ENCODE peak calls at places on chromosome 6, in six cellular contexts. One of them, this sample, is unnamed.

GRCh38 chr6:157690441-157691210 is 132.4 kb upstream of the SNX9 start:
- DNase-seq in keratinocyte: no peak
- DNase-seq in CD8-positive, alpha-beta T cell: no peak
- DNase-seq in tibial nerve: no peak
- DNase-seq in mammary epithelial cell: no peak
- DNase-seq in left ventricle myocardium inferior: no peak
- DNase-seq in this sample: no peak

GRCh38 chr6:156390621-156391378 is 386.4 kb upstream of the ARID1B start:
- DNase-seq in keratinocyte: no peak
- DNase-seq in mammary epithelial cell: no peak
- DNase-seq in CD8-positive, alpha-beta T cell: no peak
- DNase-seq in tibial nerve: no peak
- DNase-seq in left ventricle myocardium inferior: no peak
- DNase-seq in this sample: no peak

GRCh38 chr6:111791415-111791814 is 81.8 kb downstream of the FYN start:
- DNase-seq in keratinocyte: no peak
- DNase-seq in left ventricle myocardium inferior: no peak
- DNase-seq in tibial nerve: no peak
- DNase-seq in mammary epithelial cell: no peak
- DNase-seq in CD8-positive, alpha-beta T cell: no peak
- DNase-seq in this sample: no peak

GRCh38 chr6:153216789-153217188 is 85.7 kb upstream of the RGS17 start:
- DNase-seq in left ventricle myocardium inferior: no peak
- DNase-seq in tibial nerve: no peak
- DNase-seq in CD8-positive, alpha-beta T cell: no peak
- DNase-seq in keratinocyte: no peak
- DNase-seq in mammary epithelial cell: no peak
- DNase-seq in this sample: no peak

GRCh38 chr6:158536084-158536890 is 23.6 kb upstream of the TMEM181 start:
- DNase-seq in CD8-positive, alpha-beta T cell: peak
- DNase-seq in tibial nerve: peak
- DNase-seq in keratinocyte: no peak
- DNase-seq in mammary epithelial cell: peak
- DNase-seq in left ventricle myocardium inferior: peak
- DNase-seq in this sample: peak

GRCh38 chr6:115882174-115882573 is 178.5 kb downstream of the FRK start:
- DNase-seq in mammary epithelial cell: peak
- DNase-seq in tibial nerve: no peak
- DNase-seq in left ventricle myocardium inferior: no peak
- DNase-seq in CD8-positive, alpha-beta T cell: no peak
- DNase-seq in keratinocyte: peak
- DNase-seq in this sample: no peak

GRCh38 chr6:130482645-130483390 is 117.0 kb downstream of the TMEM200A start:
- DNase-seq in CD8-positive, alpha-beta T cell: no peak
- DNase-seq in tibial nerve: no peak
- DNase-seq in mammary epithelial cell: peak
- DNase-seq in left ventricle myocardium inferior: no peak
- DNase-seq in keratinocyte: peak
- DNase-seq in this sample: no peak

GRCh38 chr6:142728367-142728766 is 216.6 kb downstream of the HIVEP2 start:
- DNase-seq in CD8-positive, alpha-beta T cell: no peak
- DNase-seq in tibial nerve: no peak
- DNase-seq in keratinocyte: no peak
- DNase-seq in left ventricle myocardium inferior: no peak
- DNase-seq in mammary epithelial cell: peak
- DNase-seq in this sample: no peak

GRCh38 chr6:145929037-145929633 is 35.0 kb downstream of the SHPRH start:
- DNase-seq in left ventricle myocardium inferior: no peak
- DNase-seq in keratinocyte: no peak
- DNase-seq in mammary epithelial cell: peak
- DNase-seq in CD8-positive, alpha-beta T cell: no peak
- DNase-seq in tibial nerve: no peak
- DNase-seq in this sample: no peak

GRCh38 chr6:111874030-111874425 is 776 bp upstream of the FYN start:
- DNase-seq in tibial nerve: no peak
- DNase-seq in CD8-positive, alpha-beta T cell: peak
- DNase-seq in mammary epithelial cell: no peak
- DNase-seq in left ventricle myocardium inferior: no peak
- DNase-seq in keratinocyte: no peak
- DNase-seq in this sample: peak

GRCh38 chr6:168916576-168917207 is 337.0 kb downstream of the THBS2 start:
- DNase-seq in mammary epithelial cell: no peak
- DNase-seq in tibial nerve: no peak
- DNase-seq in left ventricle myocardium inferior: peak
- DNase-seq in CD8-positive, alpha-beta T cell: no peak
- DNase-seq in keratinocyte: no peak
- DNase-seq in this sample: no peak

GRCh38 chr6:118335325-118335724 is 212.8 kb upstream of the PLN start:
- DNase-seq in left ventricle myocardium inferior: no peak
- DNase-seq in tibial nerve: no peak
- DNase-seq in CD8-positive, alpha-beta T cell: no peak
- DNase-seq in mammary epithelial cell: no peak
- DNase-seq in keratinocyte: no peak
- DNase-seq in this sample: no peak

GRCh38 chr6:17584241-17584803 is 15.8 kb upstream of the FAM8A1 start:
- DNase-seq in mammary epithelial cell: peak
- DNase-seq in keratinocyte: no peak
- DNase-seq in CD8-positive, alpha-beta T cell: no peak
- DNase-seq in left ventricle myocardium inferior: no peak
- DNase-seq in tibial nerve: no peak
- DNase-seq in this sample: no peak

GRCh38 chr6:16639689-16640480 is 121.4 kb downstream of the ATXN1 start:
- DNase-seq in keratinocyte: no peak
- DNase-seq in tibial nerve: no peak
- DNase-seq in left ventricle myocardium inferior: no peak
- DNase-seq in CD8-positive, alpha-beta T cell: no peak
- DNase-seq in mammary epithelial cell: peak
- DNase-seq in this sample: no peak

GRCh38 chr6:3516094-3516493 is 59.2 kb upstream of the SLC22A23 start:
- DNase-seq in mammary epithelial cell: peak
- DNase-seq in tibial nerve: no peak
- DNase-seq in CD8-positive, alpha-beta T cell: no peak
- DNase-seq in keratinocyte: no peak
- DNase-seq in left ventricle myocardium inferior: no peak
- DNase-seq in this sample: no peak

GRCh38 chr6:32943864-32944263 is 3.0 kb upstream of the HLA-DMB start:
- DNase-seq in CD8-positive, alpha-beta T cell: no peak
- DNase-seq in mammary epithelial cell: no peak
- DNase-seq in tibial nerve: no peak
- DNase-seq in left ventricle myocardium inferior: no peak
- DNase-seq in keratinocyte: no peak
- DNase-seq in this sample: no peak

GRCh38 chr6:167764215-167764614 is 62.5 kb upstream of the AFDN start:
- DNase-seq in CD8-positive, alpha-beta T cell: no peak
- DNase-seq in keratinocyte: no peak
- DNase-seq in tibial nerve: no peak
- DNase-seq in mammary epithelial cell: no peak
- DNase-seq in left ventricle myocardium inferior: no peak
- DNase-seq in this sample: no peak

GRCh38 chr6:167760979-167761793 is 65.5 kb upstream of the AFDN start:
- DNase-seq in keratinocyte: no peak
- DNase-seq in left ventricle myocardium inferior: peak
- DNase-seq in mammary epithelial cell: no peak
- DNase-seq in CD8-positive, alpha-beta T cell: no peak
- DNase-seq in tibial nerve: peak
- DNase-seq in this sample: no peak

GRCh38 chr6:167761794-167762258 is 64.9 kb upstream of the AFDN start:
- DNase-seq in keratinocyte: no peak
- DNase-seq in mammary epithelial cell: no peak
- DNase-seq in tibial nerve: no peak
- DNase-seq in left ventricle myocardium inferior: no peak
- DNase-seq in CD8-positive, alpha-beta T cell: no peak
- DNase-seq in this sample: no peak

GRCh38 chr6:167763056-167763944 is 63.4 kb upstream of the AFDN start:
- DNase-seq in CD8-positive, alpha-beta T cell: no peak
- DNase-seq in keratinocyte: no peak
- DNase-seq in mammary epithelial cell: no peak
- DNase-seq in tibial nerve: no peak
- DNase-seq in left ventricle myocardium inferior: no peak
- DNase-seq in this sample: no peak

GRCh38 chr6:167762259-167762962 is 64.3 kb upstream of the AFDN start:
- DNase-seq in keratinocyte: no peak
- DNase-seq in CD8-positive, alpha-beta T cell: no peak
- DNase-seq in tibial nerve: no peak
- DNase-seq in mammary epithelial cell: no peak
- DNase-seq in left ventricle myocardium inferior: no peak
- DNase-seq in this sample: no peak
- H3K27ac ChIP-seq in keratinocyte: no peak
- H3K27ac ChIP-seq in CD8-positive, alpha-beta T cell: no peak
- H3K27ac ChIP-seq in tibial nerve: no peak
- H3K27ac ChIP-seq in mammary epithelial cell: no peak
- H3K27ac ChIP-seq in left ventricle myocardium inferior: peak
- H3K27ac ChIP-seq in this sample: no peak

GRCh38 chr6:87699576-87699975 is 2.5 kb downstream of the AKIRIN2 start:
- DNase-seq in CD8-positive, alpha-beta T cell: no peak
- DNase-seq in left ventricle myocardium inferior: no peak
- DNase-seq in tibial nerve: no peak
- DNase-seq in keratinocyte: no peak
- DNase-seq in mammary epithelial cell: no peak
- DNase-seq in this sample: no peak

GRCh38 chr6:87702589-87702945 is 534 bp upstream of the AKIRIN2 start:
- DNase-seq in CD8-positive, alpha-beta T cell: no peak
- DNase-seq in left ventricle myocardium inferior: no peak
- DNase-seq in mammary epithelial cell: peak
- DNase-seq in tibial nerve: no peak
- DNase-seq in keratinocyte: no peak
- DNase-seq in this sample: no peak

GRCh38 chr6:87700351-87700728 is 1.7 kb downstream of the AKIRIN2 start:
- DNase-seq in tibial nerve: no peak
- DNase-seq in keratinocyte: no peak
- DNase-seq in left ventricle myocardium inferior: no peak
- DNase-seq in CD8-positive, alpha-beta T cell: no peak
- DNase-seq in mammary epithelial cell: no peak
- DNase-seq in this sample: no peak

GRCh38 chr6:87701676-87702588 is at the start of gene AKIRIN2:
- DNase-seq in left ventricle myocardium inferior: peak
- DNase-seq in keratinocyte: peak
- DNase-seq in tibial nerve: peak
- DNase-seq in CD8-positive, alpha-beta T cell: peak
- DNase-seq in mammary epithelial cell: peak
- DNase-seq in this sample: peak

DNA sequence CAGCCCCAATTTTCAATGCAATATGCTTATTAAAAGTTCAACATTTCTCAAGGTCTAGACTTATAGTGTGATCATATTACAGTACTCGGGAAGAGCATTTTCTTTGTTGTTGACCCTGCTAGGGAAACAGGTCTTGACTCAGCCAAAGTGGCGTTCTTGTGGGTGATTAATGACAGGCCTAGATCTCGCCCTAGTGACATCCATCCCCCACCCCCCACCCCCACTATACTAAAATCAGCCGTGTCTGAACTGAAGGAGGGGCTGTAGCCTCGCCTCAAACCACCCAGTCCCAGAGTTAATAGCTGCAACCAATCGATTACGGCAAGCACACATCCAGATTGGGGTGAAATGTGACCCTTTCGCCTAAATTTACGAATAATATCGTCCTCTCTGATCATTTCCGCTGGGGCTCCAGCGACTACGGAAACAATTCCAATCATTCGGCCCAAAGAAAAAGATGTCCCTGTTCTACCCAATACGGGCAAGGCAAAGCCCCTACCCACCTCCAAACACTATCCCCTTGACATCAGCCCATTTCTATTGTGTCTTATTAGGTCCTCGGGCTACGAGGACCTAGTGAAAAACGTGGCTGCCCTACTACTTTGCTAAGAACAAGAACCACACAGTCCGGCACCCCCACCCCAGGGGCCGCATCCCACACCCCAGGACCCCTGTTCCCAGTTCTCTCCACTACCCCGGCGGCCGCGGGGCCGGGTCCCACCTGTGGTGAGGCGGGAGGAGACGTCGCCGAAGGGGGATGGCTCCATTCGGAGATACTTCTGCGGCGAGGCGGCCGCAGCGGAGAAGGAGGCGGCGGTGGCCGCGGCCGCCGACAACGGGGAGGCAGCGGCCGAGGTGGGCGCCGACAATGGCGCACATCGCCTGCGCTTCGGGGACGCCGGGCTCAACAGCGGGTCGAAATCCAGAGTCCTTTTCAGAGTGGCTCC is 1.0 kb downstream of the AKIRIN2 start:
- DNase-seq in left ventricle myocardium inferior: peak
- DNase-seq in keratinocyte: no peak
- DNase-seq in tibial nerve: no peak
- DNase-seq in mammary epithelial cell: peak
- DNase-seq in CD8-positive, alpha-beta T cell: peak
- DNase-seq in this sample: peak
- TF ChIP-seq CTCF in left ventricle myocardium inferior: no peak
- TF ChIP-seq CTCF in keratinocyte: no peak
- TF ChIP-seq CTCF in tibial nerve: no peak
- TF ChIP-seq CTCF in mammary epithelial cell: peak
- TF ChIP-seq CTCF in CD8-positive, alpha-beta T cell: no peak
- TF ChIP-seq CTCF in this sample: peak

GRCh38 chr6:106180208-106180607 is 94.1 kb downstream of the PRDM1 start:
- DNase-seq in tibial nerve: no peak
- DNase-seq in mammary epithelial cell: no peak
- DNase-seq in keratinocyte: no peak
- DNase-seq in CD8-positive, alpha-beta T cell: no peak
- DNase-seq in left ventricle myocardium inferior: no peak
- DNase-seq in this sample: no peak

GRCh38 chr6:106183430-106183829 is 97.3 kb downstream of the PRDM1 start:
- DNase-seq in tibial nerve: no peak
- DNase-seq in mammary epithelial cell: no peak
- DNase-seq in left ventricle myocardium inferior: no peak
- DNase-seq in CD8-positive, alpha-beta T cell: no peak
- DNase-seq in keratinocyte: no peak
- DNase-seq in this sample: no peak

GRCh38 chr6:106184629-106185028 is 98.5 kb downstream of the PRDM1 start:
- DNase-seq in mammary epithelial cell: no peak
- DNase-seq in keratinocyte: no peak
- DNase-seq in tibial nerve: no peak
- DNase-seq in left ventricle myocardium inferior: no peak
- DNase-seq in CD8-positive, alpha-beta T cell: no peak
- DNase-seq in this sample: no peak

GRCh38 chr6:106181664-106182418 is 95.7 kb downstream of the PRDM1 start:
- DNase-seq in mammary epithelial cell: peak
- DNase-seq in tibial nerve: no peak
- DNase-seq in keratinocyte: peak
- DNase-seq in left ventricle myocardium inferior: no peak
- DNase-seq in CD8-positive, alpha-beta T cell: no peak
- DNase-seq in this sample: no peak

DNA sequence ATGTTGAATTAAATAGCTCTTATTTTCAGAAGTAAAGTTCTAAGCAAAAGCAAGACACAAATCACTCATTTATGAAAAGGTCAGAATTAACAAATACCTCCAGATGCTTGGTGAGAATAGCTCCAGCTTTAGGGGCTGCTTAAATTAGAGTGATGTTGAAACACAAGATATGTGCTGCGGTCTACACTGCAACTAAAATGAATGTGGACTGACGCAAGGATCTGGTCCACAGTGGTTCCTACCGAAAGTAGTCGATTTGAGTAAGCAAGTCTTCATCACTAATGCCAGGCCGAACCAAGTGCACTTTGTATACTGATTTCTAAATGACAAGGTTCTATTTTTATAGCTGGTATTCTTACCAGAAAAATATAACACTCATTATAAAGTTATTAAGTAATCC is 96.3 kb downstream of the PRDM1 start:
- DNase-seq in mammary epithelial cell: no peak
- DNase-seq in left ventricle myocardium inferior: no peak
- DNase-seq in tibial nerve: no peak
- DNase-seq in CD8-positive, alpha-beta T cell: no peak
- DNase-seq in keratinocyte: no peak
- DNase-seq in this sample: no peak
- H3K27ac ChIP-seq in mammary epithelial cell: peak
- H3K27ac ChIP-seq in left ventricle myocardium inferior: no peak
- H3K27ac ChIP-seq in tibial nerve: no peak
- H3K27ac ChIP-seq in CD8-positive, alpha-beta T cell: no peak
- H3K27ac ChIP-seq in keratinocyte: no peak
- H3K27ac ChIP-seq in this sample: no peak

GRCh38 chr6:6588064-6588923 is at the start of gene LY86:
- DNase-seq in CD8-positive, alpha-beta T cell: peak
- DNase-seq in keratinocyte: no peak
- DNase-seq in left ventricle myocardium inferior: peak
- DNase-seq in tibial nerve: no peak
- DNase-seq in mammary epithelial cell: no peak
- DNase-seq in this sample: no peak
- TF ChIP-seq CTCF in CD8-positive, alpha-beta T cell: no peak
- TF ChIP-seq CTCF in keratinocyte: no peak
- TF ChIP-seq CTCF in left ventricle myocardium inferior: no peak
- TF ChIP-seq CTCF in tibial nerve: no peak
- TF ChIP-seq CTCF in mammary epithelial cell: no peak
- TF ChIP-seq CTCF in this sample: no peak